ENCODE peak calls at places on chromosomes 1 and 21, in ten cellular contexts. Y is choroid plexus epithelial cell, N is gastrocnemius medialis, L is IMR-90, U is astrocyte of the cerebellum, K is fibroblast of mammary gland, T is cardiac muscle cell, E is left ventricle myocardium inferior, R is astrocyte, P is GM13976. O is an unnamed sample.

GRCh38 chr1:21241761-21242581 is 48.3 kb downstream of the ECE1 start:
- DNase-seq in Y (peak; percentile 57), N (no peak), L (peak; percentile 48), U (no peak), K (no peak), T (no peak), E (no peak), R (no peak), P (no peak), O (no peak)

GRCh38 chr1:147605591-147605990 is 64.3 kb downstream of the BCL9 start:
- DNase-seq in Y (no peak), N (no peak), L (peak; percentile 67), U (no peak), K (no peak), T (no peak), E (no peak), R (peak; percentile 74), P (no peak), O (no peak)

GRCh38 chr1:155166373-155167165 is 6.5 kb downstream of the KRTCAP2 start:
- DNase-seq in Y (no peak), N (peak; percentile 40), L (no peak), U (no peak), K (no peak), T (no peak), E (peak; percentile 81), R (no peak), P (peak; percentile 28), O (peak; percentile 72)

GRCh38 chr1:97034651-97035050 is 313.1 kb downstream of the PTBP2 start:
- DNase-seq in Y (no peak), N (no peak), L (no peak), U (no peak), K (no peak), T (no peak), E (no peak), R (peak; percentile 34), P (no peak), O (no peak)

GRCh38 chr1:56436912-56437403 is 142.4 kb downstream of the PLPP3 start:
- DNase-seq in Y (no peak), N (no peak), L (no peak), U (no peak), K (no peak), T (peak; percentile 46), E (no peak), R (no peak), P (no peak), O (no peak)

GRCh38 chr1:24101796-24102580 is 9.9 kb downstream of the MYOM3 start:
- DNase-seq in Y (no peak), N (no peak), L (no peak), U (no peak), K (no peak), T (no peak), E (no peak), R (no peak), P (no peak), O (no peak)

GRCh38 chr1:173603056-173603591 is at the start of gene SLC9C2:
- DNase-seq in Y (peak; percentile 89), N (no peak), L (peak; percentile 17), U (no peak), K (peak; percentile 35), T (peak; percentile 63), E (no peak), R (no peak), P (no peak), O (no peak)

GRCh38 chr1:221723018-221723917 is 18.6 kb downstream of the DUSP10 start:
- DNase-seq in Y (peak; percentile 50), N (no peak), L (peak; percentile 82), U (no peak), K (peak; percentile 53), T (peak; percentile 12), E (no peak), R (peak; percentile 85), P (no peak), O (no peak)

GRCh38 chr21:26164311-26164710 is 6.3 kb downstream of the APP start:
- DNase-seq in Y (no peak), N (no peak), L (no peak), U (no peak), K (no peak), T (no peak), E (no peak), R (no peak), P (no peak), O (no peak)

GRCh38 chr1:163875927-163876320 is 554.2 kb downstream of the NUF2 start:
- DNase-seq in Y (peak; percentile 5), N (no peak), L (peak; percentile 4), U (no peak), K (peak; percentile 89), T (no peak), E (no peak), R (peak; percentile 72), P (no peak), O (no peak)

GRCh38 chr1:45348609-45348965 is 8.3 kb upstream of the MUTYH start:
- DNase-seq in Y (peak; percentile 41), N (no peak), L (no peak), U (no peak), K (no peak), T (no peak), E (no peak), R (no peak), P (no peak), O (no peak)

GRCh38 chr1:19393051-19393450 is 80.9 kb downstream of the SLC66A1 start:
- DNase-seq in Y (no peak), N (no peak), L (no peak), U (no peak), K (no peak), T (no peak), E (no peak), R (no peak), P (no peak), O (no peak)

GRCh38 chr1:19390901-19391595 is 78.9 kb downstream of the SLC66A1 start:
- DNase-seq in Y (peak; percentile 94), N (no peak), L (peak; percentile 80), U (peak; percentile 65), K (peak; percentile 89), T (peak; percentile 32), E (peak; percentile 49), R (peak; percentile 84), P (peak; percentile 79), O (no peak)

GRCh38 chr1:19390166-19390850 is 78.2 kb downstream of the SLC66A1 start:
- DNase-seq in Y (peak; percentile 30), N (no peak), L (no peak), U (no peak), K (no peak), T (no peak), E (no peak), R (no peak), P (no peak), O (no peak)

GRCh38 chr1:19392221-19392620 is 80.1 kb downstream of the SLC66A1 start:
- DNase-seq in Y (no peak), N (no peak), L (no peak), U (no peak), K (no peak), T (no peak), E (no peak), R (no peak), P (no peak), O (no peak)

DNA sequence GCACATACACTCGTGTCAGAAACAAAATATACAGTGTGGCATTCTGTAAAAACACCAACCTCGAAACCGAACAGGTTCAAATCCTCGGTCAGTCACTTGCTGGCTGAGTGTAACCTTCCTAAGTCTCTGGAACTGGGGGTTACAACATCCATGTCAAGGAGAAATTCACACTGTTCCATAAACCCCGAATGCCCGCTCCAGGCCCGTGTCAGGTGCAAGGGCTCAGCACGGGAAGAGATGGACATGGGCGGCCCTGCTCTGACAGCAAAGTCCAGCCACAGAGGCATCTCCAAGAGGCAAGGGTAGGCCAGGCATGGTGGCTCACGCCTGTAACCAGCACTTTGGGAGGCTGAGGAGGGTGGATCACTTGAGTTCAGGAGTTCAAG is 79.5 kb downstream of the SLC66A1 start:
- DNase-seq in Y (no peak), N (no peak), L (no peak), U (no peak), K (no peak), T (no peak), E (no peak), R (no peak), P (no peak), O (no peak)
- TF ChIP-seq CTCF in Y (no peak), N (no peak), L (no peak), U (no peak), K (no peak), T (no peak), E (peak; percentile 2), R (no peak), P (no peak), O (no peak)

GRCh38 chr1:219805191-219805590 is 123.2 kb downstream of the SLC30A10 start:
- DNase-seq in Y (peak; percentile 67), N (no peak), L (no peak), U (no peak), K (no peak), T (no peak), E (no peak), R (no peak), P (no peak), O (no peak)
- TF ChIP-seq CTCF in Y (peak; percentile 66), N (no peak), L (no peak), U (peak; percentile 27), K (peak; percentile 8), T (no peak), E (peak; percentile 53), R (peak; percentile 6), P (no peak), O (no peak)

GRCh38 chr1:1437033-1437903 is 1.8 kb downstream of the VWA1 start:
- DNase-seq in Y (no peak), N (no peak), L (no peak), U (no peak), K (no peak), T (no peak), E (no peak), R (no peak), P (no peak), O (no peak)

GRCh38 chr1:1439550-1440261 is 4.2 kb downstream of the VWA1 start:
- DNase-seq in Y (no peak), N (no peak), L (no peak), U (no peak), K (no peak), T (no peak), E (no peak), R (no peak), P (no peak), O (no peak)

GRCh38 chr1:1436634-1437032 is 1.1 kb downstream of the VWA1 start:
- DNase-seq in Y (no peak), N (no peak), L (no peak), U (no peak), K (no peak), T (no peak), E (no peak), R (no peak), P (peak; percentile 47), O (no peak)

GRCh38 chr1:1438531-1439381 is 3.3 kb downstream of the VWA1 start:
- DNase-seq in Y (no peak), N (no peak), L (no peak), U (no peak), K (no peak), T (no peak), E (no peak), R (no peak), P (peak; percentile 36), O (no peak)

GRCh38 chr1:1437904-1438376 is 2.5 kb downstream of the VWA1 start:
- DNase-seq in Y (no peak), N (no peak), L (no peak), U (no peak), K (no peak), T (no peak), E (no peak), R (no peak), P (no peak), O (no peak)
- TF ChIP-seq CTCF in Y (no peak), N (no peak), L (no peak), U (no peak), K (no peak), T (no peak), E (no peak), R (no peak), P (no peak), O (no peak)

GRCh38 chr1:248143311-248143710 is 1.6 kb upstream of the OR2M5 start:
- DNase-seq in Y (no peak), N (no peak), L (no peak), U (no peak), K (no peak), T (no peak), E (no peak), R (no peak), P (no peak), O (no peak)
- TF ChIP-seq CTCF in Y (no peak), N (no peak), L (no peak), U (no peak), K (no peak), T (no peak), E (no peak), R (no peak), P (no peak), O (no peak)

O was measured in tibial artery.